ENCODE peak calls at places on chromosomes 5 and 9, in eight cellular contexts. One of them, this sample, is unnamed.

GRCh38 chr5:87231037-87231808 is 36.5 kb upstream of the RASA1 start:
- DNase-seq in T-cell: no peak
- DNase-seq in neuronal stem cell: no peak
- DNase-seq in COR-L47: no peak
- DNase-seq in stomach: no peak
- DNase-seq in NCI-H460: no peak
- DNase-seq in effector memory CD4-positive, alpha-beta T cell: no peak
- DNase-seq in glutamatergic neuron: no peak
- DNase-seq in this sample: no peak

GRCh38 chr5:10655041-10655685 is 91.3 kb downstream of the ANKRD33B start:
- DNase-seq in stomach: peak
- DNase-seq in glutamatergic neuron: no peak
- DNase-seq in COR-L47: no peak
- DNase-seq in neuronal stem cell: no peak
- DNase-seq in NCI-H460: no peak
- DNase-seq in T-cell: no peak
- DNase-seq in effector memory CD4-positive, alpha-beta T cell: no peak
- DNase-seq in this sample: peak

GRCh38 chr9:130985606-130986162 is 23.3 kb upstream of the LAMC3 start:
- DNase-seq in glutamatergic neuron: no peak
- DNase-seq in COR-L47: no peak
- DNase-seq in NCI-H460: no peak
- DNase-seq in effector memory CD4-positive, alpha-beta T cell: no peak
- DNase-seq in neuronal stem cell: no peak
- DNase-seq in T-cell: no peak
- DNase-seq in stomach: no peak
- DNase-seq in this sample: no peak

GRCh38 chr5:6291961-6292360 is 86.4 kb downstream of the MED10 start:
- DNase-seq in COR-L47: peak
- DNase-seq in T-cell: no peak
- DNase-seq in effector memory CD4-positive, alpha-beta T cell: no peak
- DNase-seq in glutamatergic neuron: no peak
- DNase-seq in neuronal stem cell: no peak
- DNase-seq in stomach: no peak
- DNase-seq in NCI-H460: peak
- DNase-seq in this sample: peak

GRCh38 chr5:116388564-116389258 is 185.9 kb downstream of the SEMA6A start:
- DNase-seq in neuronal stem cell: no peak
- DNase-seq in T-cell: no peak
- DNase-seq in NCI-H460: no peak
- DNase-seq in glutamatergic neuron: peak
- DNase-seq in stomach: no peak
- DNase-seq in effector memory CD4-positive, alpha-beta T cell: no peak
- DNase-seq in COR-L47: peak
- DNase-seq in this sample: no peak

GRCh38 chr5:61931236-61931635 is 374.8 kb upstream of the KIF2A start:
- DNase-seq in effector memory CD4-positive, alpha-beta T cell: no peak
- DNase-seq in COR-L47: no peak
- DNase-seq in NCI-H460: no peak
- DNase-seq in glutamatergic neuron: no peak
- DNase-seq in neuronal stem cell: no peak
- DNase-seq in stomach: no peak
- DNase-seq in T-cell: no peak
- DNase-seq in this sample: no peak

GRCh38 chr5:83764101-83764500 is 43.4 kb upstream of the HAPLN1 start:
- DNase-seq in T-cell: no peak
- DNase-seq in glutamatergic neuron: no peak
- DNase-seq in effector memory CD4-positive, alpha-beta T cell: no peak
- DNase-seq in NCI-H460: no peak
- DNase-seq in neuronal stem cell: no peak
- DNase-seq in COR-L47: no peak
- DNase-seq in stomach: no peak
- DNase-seq in this sample: no peak

GRCh38 chr9:97307091-97307490 is 368 bp upstream of the CCDC180 start:
- DNase-seq in NCI-H460: no peak
- DNase-seq in T-cell: no peak
- DNase-seq in glutamatergic neuron: peak
- DNase-seq in neuronal stem cell: peak
- DNase-seq in COR-L47: no peak
- DNase-seq in stomach: peak
- DNase-seq in effector memory CD4-positive, alpha-beta T cell: no peak
- DNase-seq in this sample: no peak

GRCh38 chr5:5335708-5336211 is 86.7 kb upstream of the ICE1 start:
- DNase-seq in neuronal stem cell: no peak
- DNase-seq in stomach: no peak
- DNase-seq in COR-L47: no peak
- DNase-seq in T-cell: no peak
- DNase-seq in glutamatergic neuron: no peak
- DNase-seq in NCI-H460: no peak
- DNase-seq in effector memory CD4-positive, alpha-beta T cell: no peak
- DNase-seq in this sample: no peak

GRCh38 chr5:45383985-45384384 is 312.2 kb downstream of the HCN1 start:
- DNase-seq in neuronal stem cell: no peak
- DNase-seq in T-cell: no peak
- DNase-seq in NCI-H460: no peak
- DNase-seq in stomach: no peak
- DNase-seq in effector memory CD4-positive, alpha-beta T cell: no peak
- DNase-seq in glutamatergic neuron: no peak
- DNase-seq in COR-L47: no peak
- DNase-seq in this sample: no peak

GRCh38 chr9:126894052-126894603 is 20.5 kb upstream of the RALGPS1 start:
- DNase-seq in NCI-H460: no peak
- DNase-seq in T-cell: no peak
- DNase-seq in stomach: no peak
- DNase-seq in neuronal stem cell: no peak
- DNase-seq in effector memory CD4-positive, alpha-beta T cell: no peak
- DNase-seq in COR-L47: no peak
- DNase-seq in glutamatergic neuron: no peak
- DNase-seq in this sample: no peak

GRCh38 chr9:133584559-133585476 is 24.4 kb downstream of the FAM163B start:
- DNase-seq in stomach: no peak
- DNase-seq in neuronal stem cell: no peak
- DNase-seq in COR-L47: peak
- DNase-seq in glutamatergic neuron: peak
- DNase-seq in T-cell: no peak
- DNase-seq in NCI-H460: no peak
- DNase-seq in effector memory CD4-positive, alpha-beta T cell: no peak
- DNase-seq in this sample: peak